ENCODE peak calls at places on chromosomes 2 and 18, in six cellular contexts. One of them, this sample, is unnamed.

GRCh38 chr2:98822301-98823164 is 91.6 kb upstream of the MGAT4A start:
- DNase-seq in HT-29: no peak
- DNase-seq in fibroblast of lung: no peak
- DNase-seq in PC-9: no peak
- DNase-seq in stimulated activated CD4-positive, alpha-beta T cell treated with anti-CD3 and anti-CD28 coated beads, Interleukin-4, amount 100 ng/mL, for 4 hours: peak; percentile 61
- DNase-seq in epithelial cell of esophagus: peak; percentile 26
- DNase-seq in this sample: peak; percentile 71

GRCh38 chr18:73688851-73689659 is 458.6 kb downstream of the FBXO15 start:
- DNase-seq in HT-29: no peak
- DNase-seq in fibroblast of lung: peak; percentile 97
- DNase-seq in PC-9: no peak
- DNase-seq in stimulated activated CD4-positive, alpha-beta T cell treated with anti-CD3 and anti-CD28 coated beads, Interleukin-4, amount 100 ng/mL, for 4 hours: no peak
- DNase-seq in epithelial cell of esophagus: peak; percentile 95
- DNase-seq in this sample: no peak

GRCh38 chr18:76972241-76972640 is 149.9 kb downstream of the ZNF236 start:
- DNase-seq in HT-29: no peak
- DNase-seq in fibroblast of lung: no peak
- DNase-seq in PC-9: no peak
- DNase-seq in stimulated activated CD4-positive, alpha-beta T cell treated with anti-CD3 and anti-CD28 coated beads, Interleukin-4, amount 100 ng/mL, for 4 hours: no peak
- DNase-seq in epithelial cell of esophagus: peak; percentile 59
- DNase-seq in this sample: no peak

GRCh38 chr2:213121677-213122076 is 29.7 kb downstream of the IKZF2 start:
- DNase-seq in HT-29: no peak
- DNase-seq in fibroblast of lung: no peak
- DNase-seq in PC-9: no peak
- DNase-seq in stimulated activated CD4-positive, alpha-beta T cell treated with anti-CD3 and anti-CD28 coated beads, Interleukin-4, amount 100 ng/mL, for 4 hours: no peak
- DNase-seq in epithelial cell of esophagus: no peak
- DNase-seq in this sample: no peak

GRCh38 chr2:31129835-31130561 is 8.2 kb downstream of the GALNT14 start:
- DNase-seq in HT-29: no peak
- DNase-seq in fibroblast of lung: no peak
- DNase-seq in PC-9: no peak
- DNase-seq in stimulated activated CD4-positive, alpha-beta T cell treated with anti-CD3 and anti-CD28 coated beads, Interleukin-4, amount 100 ng/mL, for 4 hours: no peak
- DNase-seq in epithelial cell of esophagus: no peak
- DNase-seq in this sample: no peak

GRCh38 chr18:51603551-51603950 is 406.1 kb upstream of the MEX3C start:
- DNase-seq in HT-29: no peak
- DNase-seq in fibroblast of lung: no peak
- DNase-seq in PC-9: no peak
- DNase-seq in stimulated activated CD4-positive, alpha-beta T cell treated with anti-CD3 and anti-CD28 coated beads, Interleukin-4, amount 100 ng/mL, for 4 hours: no peak
- DNase-seq in epithelial cell of esophagus: no peak
- DNase-seq in this sample: no peak

GRCh38 chr2:202249864-202250263 is 11.5 kb upstream of the SUMO1 start:
- DNase-seq in HT-29: no peak
- DNase-seq in fibroblast of lung: no peak
- DNase-seq in PC-9: peak; percentile 56
- DNase-seq in stimulated activated CD4-positive, alpha-beta T cell treated with anti-CD3 and anti-CD28 coated beads, Interleukin-4, amount 100 ng/mL, for 4 hours: no peak
- DNase-seq in epithelial cell of esophagus: no peak
- DNase-seq in this sample: no peak

GRCh38 chr2:70144443-70145167 is 46.2 kb downstream of the C2orf42 start:
- DNase-seq in HT-29: no peak
- DNase-seq in fibroblast of lung: no peak
- DNase-seq in PC-9: no peak
- DNase-seq in stimulated activated CD4-positive, alpha-beta T cell treated with anti-CD3 and anti-CD28 coated beads, Interleukin-4, amount 100 ng/mL, for 4 hours: no peak
- DNase-seq in epithelial cell of esophagus: no peak
- DNase-seq in this sample: no peak

GRCh38 chr2:219627105-219628100 is at the start of gene SLC4A3:
- DNase-seq in HT-29: no peak
- DNase-seq in fibroblast of lung: no peak
- DNase-seq in PC-9: peak; percentile 38
- DNase-seq in stimulated activated CD4-positive, alpha-beta T cell treated with anti-CD3 and anti-CD28 coated beads, Interleukin-4, amount 100 ng/mL, for 4 hours: no peak
- DNase-seq in epithelial cell of esophagus: peak; percentile 46
- DNase-seq in this sample: no peak

GRCh38 chr2:67840460-67841068 is 222.2 kb downstream of the C1D start:
- DNase-seq in HT-29: peak; percentile 90
- DNase-seq in fibroblast of lung: peak; percentile 82
- DNase-seq in PC-9: peak; percentile 65
- DNase-seq in stimulated activated CD4-positive, alpha-beta T cell treated with anti-CD3 and anti-CD28 coated beads, Interleukin-4, amount 100 ng/mL, for 4 hours: peak; percentile 4
- DNase-seq in epithelial cell of esophagus: peak; percentile 83
- DNase-seq in this sample: peak; percentile 15

GRCh38 chr2:240155080-240156025 is 14.9 kb upstream of the OTOS start:
- DNase-seq in HT-29: no peak
- DNase-seq in fibroblast of lung: no peak
- DNase-seq in PC-9: no peak
- DNase-seq in stimulated activated CD4-positive, alpha-beta T cell treated with anti-CD3 and anti-CD28 coated beads, Interleukin-4, amount 100 ng/mL, for 4 hours: no peak
- DNase-seq in epithelial cell of esophagus: no peak
- DNase-seq in this sample: peak; percentile 7

GRCh38 chr2:218435003-218435982 is 16.4 kb downstream of the VIL1 start:
- DNase-seq in HT-29: no peak
- DNase-seq in fibroblast of lung: no peak
- DNase-seq in PC-9: no peak
- DNase-seq in stimulated activated CD4-positive, alpha-beta T cell treated with anti-CD3 and anti-CD28 coated beads, Interleukin-4, amount 100 ng/mL, for 4 hours: no peak
- DNase-seq in epithelial cell of esophagus: no peak
- DNase-seq in this sample: no peak

GRCh38 chr18:12026562-12026961 is 45.3 kb downstream of the IMPA2 start:
- DNase-seq in HT-29: no peak
- DNase-seq in fibroblast of lung: no peak
- DNase-seq in PC-9: no peak
- DNase-seq in stimulated activated CD4-positive, alpha-beta T cell treated with anti-CD3 and anti-CD28 coated beads, Interleukin-4, amount 100 ng/mL, for 4 hours: no peak
- DNase-seq in epithelial cell of esophagus: no peak
- DNase-seq in this sample: no peak

GRCh38 chr18:8516391-8517250 is 92.6 kb upstream of the RAB12 start:
- DNase-seq in HT-29: no peak
- DNase-seq in fibroblast of lung: no peak
- DNase-seq in PC-9: no peak
- DNase-seq in stimulated activated CD4-positive, alpha-beta T cell treated with anti-CD3 and anti-CD28 coated beads, Interleukin-4, amount 100 ng/mL, for 4 hours: no peak
- DNase-seq in epithelial cell of esophagus: peak; percentile 92
- DNase-seq in this sample: no peak

GRCh38 chr2:219570194-219570923 is 980 bp downstream of the OBSL1 start:
- DNase-seq in HT-29: no peak
- DNase-seq in fibroblast of lung: peak; percentile 34
- DNase-seq in PC-9: peak; percentile 39
- DNase-seq in stimulated activated CD4-positive, alpha-beta T cell treated with anti-CD3 and anti-CD28 coated beads, Interleukin-4, amount 100 ng/mL, for 4 hours: no peak
- DNase-seq in epithelial cell of esophagus: peak; percentile 40
- DNase-seq in this sample: no peak

GRCh38 chr2:197517150-197517549 is 1.3 kb downstream of the MOB4 start:
- DNase-seq in HT-29: no peak
- DNase-seq in fibroblast of lung: no peak
- DNase-seq in PC-9: no peak
- DNase-seq in stimulated activated CD4-positive, alpha-beta T cell treated with anti-CD3 and anti-CD28 coated beads, Interleukin-4, amount 100 ng/mL, for 4 hours: no peak
- DNase-seq in epithelial cell of esophagus: no peak
- DNase-seq in this sample: no peak

GRCh38 chr2:155309483-155309882 is 611.0 kb downstream of the KCNJ3 start:
- DNase-seq in HT-29: no peak
- DNase-seq in fibroblast of lung: no peak
- DNase-seq in PC-9: no peak
- DNase-seq in stimulated activated CD4-positive, alpha-beta T cell treated with anti-CD3 and anti-CD28 coated beads, Interleukin-4, amount 100 ng/mL, for 4 hours: no peak
- DNase-seq in epithelial cell of esophagus: peak; percentile 4
- DNase-seq in this sample: no peak

GRCh38 chr2:134988994-134989605 is 58.1 kb downstream of the MAP3K19 start:
- DNase-seq in HT-29: peak; percentile 52
- DNase-seq in fibroblast of lung: peak; percentile 63
- DNase-seq in PC-9: no peak
- DNase-seq in stimulated activated CD4-positive, alpha-beta T cell treated with anti-CD3 and anti-CD28 coated beads, Interleukin-4, amount 100 ng/mL, for 4 hours: no peak
- DNase-seq in epithelial cell of esophagus: peak; percentile 49
- DNase-seq in this sample: no peak

GRCh38 chr2:150548527-150548926 is 61.1 kb upstream of the RND3 start:
- DNase-seq in HT-29: peak; percentile 52
- DNase-seq in fibroblast of lung: peak; percentile 37
- DNase-seq in PC-9: no peak
- DNase-seq in stimulated activated CD4-positive, alpha-beta T cell treated with anti-CD3 and anti-CD28 coated beads, Interleukin-4, amount 100 ng/mL, for 4 hours: no peak
- DNase-seq in epithelial cell of esophagus: peak; percentile 44
- DNase-seq in this sample: no peak

GRCh38 chr18:56709463-56709862 is 58.3 kb downstream of the WDR7 start:
- DNase-seq in HT-29: peak; percentile 37
- DNase-seq in fibroblast of lung: peak; percentile 79
- DNase-seq in PC-9: no peak
- DNase-seq in stimulated activated CD4-positive, alpha-beta T cell treated with anti-CD3 and anti-CD28 coated beads, Interleukin-4, amount 100 ng/mL, for 4 hours: no peak
- DNase-seq in epithelial cell of esophagus: peak; percentile 88
- DNase-seq in this sample: no peak

GRCh38 chr2:232789067-232789466 is 12.7 kb upstream of the KCNJ13 start:
- DNase-seq in HT-29: no peak
- DNase-seq in fibroblast of lung: no peak
- DNase-seq in PC-9: no peak
- DNase-seq in stimulated activated CD4-positive, alpha-beta T cell treated with anti-CD3 and anti-CD28 coated beads, Interleukin-4, amount 100 ng/mL, for 4 hours: no peak
- DNase-seq in epithelial cell of esophagus: no peak
- DNase-seq in this sample: no peak

GRCh38 chr2:198042189-198042588 is 237.8 kb downstream of the PLCL1 start:
- DNase-seq in HT-29: no peak
- DNase-seq in fibroblast of lung: no peak
- DNase-seq in PC-9: no peak
- DNase-seq in stimulated activated CD4-positive, alpha-beta T cell treated with anti-CD3 and anti-CD28 coated beads, Interleukin-4, amount 100 ng/mL, for 4 hours: no peak
- DNase-seq in epithelial cell of esophagus: no peak
- DNase-seq in this sample: no peak

GRCh38 chr2:152647417-152648010 is 69.7 kb downstream of the PRPF40A start:
- DNase-seq in HT-29: peak; percentile 37
- DNase-seq in fibroblast of lung: peak; percentile 68
- DNase-seq in PC-9: no peak
- DNase-seq in stimulated activated CD4-positive, alpha-beta T cell treated with anti-CD3 and anti-CD28 coated beads, Interleukin-4, amount 100 ng/mL, for 4 hours: no peak
- DNase-seq in epithelial cell of esophagus: no peak
- DNase-seq in this sample: no peak

GRCh38 chr2:120347387-120348010 is 1.6 kb downstream of the INHBB start:
- DNase-seq in HT-29: no peak
- DNase-seq in fibroblast of lung: peak; percentile 13
- DNase-seq in PC-9: no peak
- DNase-seq in stimulated activated CD4-positive, alpha-beta T cell treated with anti-CD3 and anti-CD28 coated beads, Interleukin-4, amount 100 ng/mL, for 4 hours: no peak
- DNase-seq in epithelial cell of esophagus: no peak
- DNase-seq in this sample: no peak

GRCh38 chr2:156476516-156477206 is 40.5 kb downstream of the GPD2 start:
- DNase-seq in HT-29: no peak
- DNase-seq in fibroblast of lung: peak; percentile 36
- DNase-seq in PC-9: peak; percentile 30
- DNase-seq in stimulated activated CD4-positive, alpha-beta T cell treated with anti-CD3 and anti-CD28 coated beads, Interleukin-4, amount 100 ng/mL, for 4 hours: no peak
- DNase-seq in epithelial cell of esophagus: peak; percentile 70
- DNase-seq in this sample: no peak